ENCODE peak calls at places on chromosome 5, in nine cellular contexts. R is HFF-Myc, P is retinal pigment epithelial cell, W is right lobe of liver, Q is OCI-LY7, E is lower lobe of right lung, K is lower leg skin, H is stomach, A is fibroblast of mammary gland. G is an unnamed sample.

GRCh38 chr5:133819977-133820471 is 148.4 kb downstream of the C5orf15 start:
- DNase-seq in R (no peak), P (no peak), W (no peak), Q (no peak), E (no peak), K (no peak), H (no peak), A (no peak), G (no peak)

GRCh38 chr5:61467766-61468482 is 135.9 kb downstream of the ZSWIM6 start:
- DNase-seq in R (peak), P (no peak), W (no peak), Q (no peak), E (no peak), K (no peak), H (no peak), A (peak), G (peak)

GRCh38 chr5:154370119-154370518 is 75.7 kb upstream of the SAP30L start:
- DNase-seq in R (peak), P (no peak), W (no peak), Q (no peak), E (no peak), K (no peak), H (no peak), A (peak), G (no peak)

GRCh38 chr5:170641589-170642031 is 137.8 kb downstream of the KCNIP1 start:
- DNase-seq in R (no peak), P (no peak), W (no peak), Q (no peak), E (no peak), K (no peak), H (no peak), A (no peak), G (no peak)

GRCh38 chr5:159182691-159183090 is 26.7 kb downstream of the RNF145 start:
- DNase-seq in R (no peak), P (no peak), W (no peak), Q (no peak), E (no peak), K (no peak), H (no peak), A (no peak), G (no peak)

GRCh38 chr5:135008981-135009735 is 24.9 kb downstream of the PITX1 start:
- DNase-seq in R (no peak), P (no peak), W (no peak), Q (no peak), E (no peak), K (no peak), H (no peak), A (no peak), G (no peak)

GRCh38 chr5:172753101-172753500 is 17.9 kb downstream of the DUSP1 start:
- DNase-seq in R (no peak), P (no peak), W (no peak), Q (no peak), E (no peak), K (no peak), H (no peak), A (no peak), G (no peak)

GRCh38 chr5:128083811-128084227 is 253 bp downstream of the SLC12A2 start:
- DNase-seq in R (no peak), P (no peak), W (no peak), Q (no peak), E (no peak), K (no peak), H (no peak), A (peak), G (no peak)

GRCh38 chr5:150809363-150809762 is 30.8 kb downstream of the SMIM3 start:
- DNase-seq in R (no peak), P (no peak), W (no peak), Q (no peak), E (no peak), K (no peak), H (no peak), A (no peak), G (no peak)

GRCh38 chr5:14476791-14477435 is 104.7 kb upstream of the OTULINL start:
- DNase-seq in R (no peak), P (no peak), W (no peak), Q (no peak), E (no peak), K (no peak), H (no peak), A (peak), G (no peak)

GRCh38 chr5:14671414-14671813 is 6.9 kb downstream of the OTULIN start:
- DNase-seq in R (no peak), P (no peak), W (no peak), Q (no peak), E (no peak), K (no peak), H (no peak), A (peak), G (no peak)

GRCh38 chr5:17288570-17288969 is 71.1 kb downstream of the BASP1 start:
- DNase-seq in R (no peak), P (no peak), W (no peak), Q (no peak), E (no peak), K (no peak), H (no peak), A (no peak), G (no peak)

GRCh38 chr5:103962023-103962422 is 399.4 kb upstream of the NUDT12 start:
- DNase-seq in R (no peak), P (no peak), W (no peak), Q (no peak), E (no peak), K (no peak), H (no peak), A (no peak), G (no peak)

GRCh38 chr5:177489119-177489716 is 8.2 kb downstream of the PDLIM7 start:
- DNase-seq in R (no peak), P (no peak), W (no peak), Q (peak), E (no peak), K (no peak), H (peak), A (no peak), G (no peak)

GRCh38 chr5:164439799-164440198 is 934.4 kb downstream of the MAT2B start:
- DNase-seq in R (no peak), P (no peak), W (no peak), Q (no peak), E (no peak), K (no peak), H (no peak), A (no peak), G (no peak)

GRCh38 chr5:172901012-172901780 is 58.0 kb upstream of the RPL26L1 start:
- DNase-seq in R (no peak), P (peak), W (no peak), Q (no peak), E (no peak), K (no peak), H (peak), A (peak), G (peak)

GRCh38 chr5:130032807-130033206 is 128.5 kb downstream of the CHSY3 start:
- DNase-seq in R (no peak), P (no peak), W (no peak), Q (no peak), E (peak), K (peak), H (no peak), A (no peak), G (no peak)

GRCh38 chr5:142426129-142426641 is 101.4 kb upstream of the SPRY4 start:
- DNase-seq in R (no peak), P (no peak), W (no peak), Q (no peak), E (no peak), K (no peak), H (peak), A (peak), G (no peak)

GRCh38 chr5:141475625-141476131 is at the start of gene PCDHGC3:
- DNase-seq in R (peak), P (peak), W (peak), Q (peak), E (peak), K (peak), H (peak), A (peak), G (peak)

GRCh38 chr5:52190737-52191136 is 597.0 kb upstream of the ITGA1 start:
- DNase-seq in R (no peak), P (no peak), W (no peak), Q (no peak), E (no peak), K (no peak), H (no peak), A (no peak), G (no peak)

GRCh38 chr5:66356011-66356565 is 212.0 kb downstream of the SREK1 start:
- DNase-seq in R (no peak), P (no peak), W (no peak), Q (no peak), E (no peak), K (no peak), H (no peak), A (no peak), G (no peak)

GRCh38 chr5:43193952-43194321 is 1.9 kb downstream of the NIM1K start:
- DNase-seq in R (no peak), P (no peak), W (no peak), Q (no peak), E (no peak), K (no peak), H (no peak), A (no peak), G (no peak)

GRCh38 chr5:141630570-141631140 is 6.0 kb downstream of the HDAC3 start:
- DNase-seq in R (no peak), P (no peak), W (no peak), Q (no peak), E (no peak), K (no peak), H (no peak), A (no peak), G (no peak)

GRCh38 chr5:1656271-1656975 is 132.7 kb upstream of the LPCAT1 start:
- DNase-seq in R (no peak), P (no peak), W (no peak), Q (no peak), E (no peak), K (peak), H (no peak), A (no peak), G (no peak)

GRCh38 chr5:151670074-151670686 is 16.5 kb downstream of the SPARC start:
- DNase-seq in R (no peak), P (no peak), W (no peak), Q (no peak), E (no peak), K (no peak), H (no peak), A (peak), G (no peak)

GRCh38 chr5:68424799-68425537 is 209.4 kb downstream of the PIK3R1 start:
- DNase-seq in R (peak), P (no peak), W (no peak), Q (no peak), E (no peak), K (no peak), H (no peak), A (peak), G (no peak)

GRCh38 chr5:157828031-157828948 is 30.7 kb downstream of the CLINT1 start:
- DNase-seq in R (no peak), P (no peak), W (no peak), Q (peak), E (no peak), K (no peak), H (no peak), A (peak), G (no peak)

GRCh38 chr5:81850932-81851331 is 100.0 kb upstream of the SSBP2 start:
- DNase-seq in R (no peak), P (no peak), W (no peak), Q (no peak), E (no peak), K (no peak), H (no peak), A (no peak), G (no peak)

GRCh38 chr5:111853748-111854147 is 96.8 kb upstream of the NREP start:
- DNase-seq in R (peak), P (no peak), W (no peak), Q (peak), E (no peak), K (no peak), H (no peak), A (peak), G (no peak)

GRCh38 chr5:31944683-31945445 is 229.3 kb downstream of the GOLPH3 start:
- DNase-seq in R (peak), P (no peak), W (no peak), Q (no peak), E (no peak), K (peak), H (peak), A (no peak), G (no peak)

GRCh38 chr5:10913846-10914245 is 152.8 kb upstream of the DAP start:
- DNase-seq in R (peak), P (peak), W (no peak), Q (no peak), E (no peak), K (no peak), H (no peak), A (peak), G (peak)

GRCh38 chr5:106386287-106386686 is 1284.5 kb downstream of the EFNA5 start:
- DNase-seq in R (no peak), P (no peak), W (no peak), Q (no peak), E (no peak), K (no peak), H (no peak), A (no peak), G (no peak)

GRCh38 chr5:107917983-107918382 is 247.2 kb upstream of the EFNA5 start:
- DNase-seq in R (no peak), P (no peak), W (no peak), Q (no peak), E (no peak), K (no peak), H (no peak), A (peak), G (no peak)

GRCh38 chr5:124631874-124632550 is 114.4 kb downstream of the ZNF608 start:
- DNase-seq in R (no peak), P (no peak), W (no peak), Q (no peak), E (no peak), K (no peak), H (no peak), A (peak), G (no peak)
- TF ChIP-seq CTCF in R (no peak), P (peak), W (no peak), Q (no peak), E (no peak), K (no peak), H (no peak), A (no peak), G (no peak)

DNA sequence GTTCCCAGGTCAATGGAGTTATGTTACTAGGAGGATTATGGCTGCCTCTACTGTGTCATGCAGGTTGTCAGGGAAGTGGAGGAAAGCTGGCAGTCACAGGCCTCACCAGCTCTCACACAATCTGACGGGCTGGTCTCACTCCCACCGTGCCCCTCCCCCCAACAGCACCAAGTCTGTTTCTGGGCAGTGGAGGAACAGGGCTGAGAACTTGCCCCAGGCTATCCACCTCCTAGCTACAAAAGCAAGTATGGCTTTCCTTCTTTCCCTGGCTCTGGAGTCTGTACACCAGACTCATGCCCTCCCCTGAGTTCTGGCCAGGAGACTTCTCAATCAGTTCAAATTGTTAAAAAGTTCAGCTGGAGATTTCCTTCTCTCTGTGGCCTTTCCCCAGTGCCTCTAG is 25.7 kb upstream of the RIOK2 start:
- DNase-seq in R (no peak), P (no peak), W (no peak), Q (no peak), E (no peak), K (no peak), H (no peak), A (no peak), G (no peak)
- H3K4me3 ChIP-seq in R (no peak), P (no peak), W (no peak), Q (no peak), E (no peak), K (no peak), H (no peak), A (no peak), G (no peak)

GRCh38 chr5:502325-503079 is 21.7 kb downstream of the SLC9A3 start:
- DNase-seq in R (no peak), P (no peak), W (no peak), Q (no peak), E (no peak), K (no peak), H (no peak), A (no peak), G (no peak)
- TF ChIP-seq CTCF in R (no peak), P (no peak), W (no peak), Q (no peak), E (no peak), K (no peak), H (no peak), A (no peak), G (no peak)

DNA sequence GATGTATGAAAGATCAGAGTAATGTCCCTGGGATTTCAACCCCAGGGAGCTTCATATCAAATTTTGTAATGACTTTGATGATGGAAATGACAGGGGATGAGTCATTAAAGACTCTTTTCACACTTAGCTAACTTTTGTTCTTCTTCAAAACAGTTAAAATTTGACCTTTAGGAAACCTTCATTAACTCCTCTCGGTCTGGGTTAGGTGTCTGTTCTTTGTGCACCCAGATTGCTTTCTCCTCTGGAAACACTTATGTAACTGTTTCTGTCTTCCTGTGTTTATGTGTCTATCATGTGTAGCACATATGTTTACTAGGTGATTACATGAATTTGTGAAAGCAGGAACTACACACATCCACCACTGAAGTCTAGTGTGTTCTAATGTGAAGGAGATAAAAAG is 1.6 kb downstream of the SRFBP1 start:
- DNase-seq in R (no peak), P (no peak), W (no peak), Q (no peak), E (no peak), K (no peak), H (no peak), A (no peak), G (no peak)
- H3K4me3 ChIP-seq in R (peak), P (no peak), W (no peak), Q (peak), E (peak), K (no peak), H (peak), A (peak), G (peak)

GRCh38 chr5:25540628-25541027 is 895.9 kb upstream of the CDH10 start:
- DNase-seq in R (no peak), P (no peak), W (no peak), Q (no peak), E (no peak), K (no peak), H (no peak), A (no peak), G (no peak)

GRCh38 chr5:25544652-25545249 is 900.0 kb upstream of the CDH10 start:
- DNase-seq in R (no peak), P (peak), W (no peak), Q (peak), E (no peak), K (no peak), H (peak), A (peak), G (peak)
- TF ChIP-seq CTCF in R (peak), P (peak), W (peak), Q (peak), E (peak), K (no peak), H (no peak), A (peak), G (peak)

DNA sequence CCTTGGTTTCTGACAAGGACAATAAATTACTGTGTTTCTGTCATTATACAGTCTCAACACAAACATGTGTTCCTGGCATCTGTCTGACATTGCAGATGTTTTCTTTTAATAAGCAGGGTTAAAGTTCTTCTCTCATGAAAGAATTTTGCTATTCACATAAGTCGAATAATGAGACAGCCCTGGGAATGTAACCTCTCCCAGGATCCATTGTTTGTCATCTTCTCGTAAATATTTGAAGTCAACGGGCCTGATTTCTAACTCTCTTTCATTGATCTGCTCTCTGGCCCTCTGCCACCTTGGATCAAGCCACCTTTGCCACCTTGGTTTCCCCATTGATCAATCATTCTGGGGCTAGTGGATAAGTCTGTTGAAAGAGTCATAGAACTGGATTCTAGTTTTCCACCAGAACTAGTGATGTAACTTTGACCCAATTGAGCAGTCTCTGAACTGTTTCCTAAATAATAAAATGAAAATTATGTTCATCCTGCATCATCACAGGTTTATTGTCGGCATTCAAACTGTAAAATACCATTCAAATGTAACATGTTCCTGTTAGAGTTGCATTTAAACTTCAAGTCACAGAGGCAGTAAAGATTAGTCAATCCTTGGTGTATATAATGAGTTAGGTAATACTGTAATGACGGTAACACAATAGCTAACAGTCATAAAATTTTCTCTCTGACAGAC is 12.8 kb upstream of the CAST start:
- DNase-seq in R (no peak), P (no peak), W (peak), Q (no peak), E (no peak), K (no peak), H (no peak), A (peak), G (no peak)
- H3K4me3 ChIP-seq in R (no peak), P (no peak), W (no peak), Q (no peak), E (no peak), K (no peak), H (no peak), A (no peak), G (no peak)